ENCODE peak calls at places on chromosomes 16 and 17, in four cellular contexts. Q, H, O and R are unnamed samples.

GRCh38 chr16:62940573-62940972 is 904.3 kb upstream of the CDH8 start:
- DNase-seq in Q (no peak), H (no peak), O (no peak), R (no peak)

GRCh38 chr17:35368086-35368824 is 5.2 kb downstream of the SLFN11 start:
- DNase-seq in Q (peak), H (peak), O (no peak), R (peak)

GRCh38 chr17:51224615-51225262 is 35.1 kb downstream of the MBTD1 start:
- DNase-seq in Q (no peak), H (no peak), O (no peak), R (no peak)

GRCh38 chr16:70788668-70789161 is 12.2 kb downstream of the VAC14 start:
- DNase-seq in Q (no peak), H (no peak), O (no peak), R (no peak)

GRCh38 chr17:7818746-7819645 is 15.0 kb upstream of the KDM6B start:
- DNase-seq in Q (no peak), H (no peak), O (no peak), R (no peak)

GRCh38 chr16:65414284-65414984 is 292.6 kb upstream of the CDH11 start:
- DNase-seq in Q (no peak), H (no peak), O (no peak), R (no peak)

GRCh38 chr17:35790826-35791225 is 4.6 kb downstream of the MMP28 start:
- DNase-seq in Q (no peak), H (no peak), O (no peak), R (no peak)

GRCh38 chr16:55503726-55504553 is 4.9 kb upstream of the LPCAT2 start:
- DNase-seq in Q (no peak), H (no peak), O (no peak), R (no peak)

GRCh38 chr17:12035713-12036112 is 15.0 kb downstream of the MAP2K4 start:
- DNase-seq in Q (no peak), H (no peak), O (no peak), R (no peak)

GRCh38 chr17:45143767-45144198 is 4.5 kb upstream of the HEXIM1 start:
- DNase-seq in Q (no peak), H (no peak), O (peak), R (no peak)

GRCh38 chr17:38512473-38513058 is 84.3 kb downstream of the ARHGAP23 start:
- DNase-seq in Q (no peak), H (no peak), O (no peak), R (no peak)

GRCh38 chr17:61683466-61683865 is 92.4 kb upstream of the NACA2 start:
- DNase-seq in Q (no peak), H (no peak), O (no peak), R (no peak)

GRCh38 chr17:43217614-43218087 is 6.0 kb downstream of the TMEM106A start:
- DNase-seq in Q (no peak), H (no peak), O (no peak), R (no peak)

GRCh38 chr16:68072038-68072695 is 13.0 kb upstream of the NFATC3 start:
- DNase-seq in Q (no peak), H (no peak), O (peak), R (no peak)

GRCh38 chr16:86203557-86204275 is 304.8 kb downstream of the IRF8 start:
- DNase-seq in Q (no peak), H (no peak), O (no peak), R (no peak)
- TF ChIP-seq SPI1 in Q (no peak), H (no peak), O (no peak), R (no peak)

DNA sequence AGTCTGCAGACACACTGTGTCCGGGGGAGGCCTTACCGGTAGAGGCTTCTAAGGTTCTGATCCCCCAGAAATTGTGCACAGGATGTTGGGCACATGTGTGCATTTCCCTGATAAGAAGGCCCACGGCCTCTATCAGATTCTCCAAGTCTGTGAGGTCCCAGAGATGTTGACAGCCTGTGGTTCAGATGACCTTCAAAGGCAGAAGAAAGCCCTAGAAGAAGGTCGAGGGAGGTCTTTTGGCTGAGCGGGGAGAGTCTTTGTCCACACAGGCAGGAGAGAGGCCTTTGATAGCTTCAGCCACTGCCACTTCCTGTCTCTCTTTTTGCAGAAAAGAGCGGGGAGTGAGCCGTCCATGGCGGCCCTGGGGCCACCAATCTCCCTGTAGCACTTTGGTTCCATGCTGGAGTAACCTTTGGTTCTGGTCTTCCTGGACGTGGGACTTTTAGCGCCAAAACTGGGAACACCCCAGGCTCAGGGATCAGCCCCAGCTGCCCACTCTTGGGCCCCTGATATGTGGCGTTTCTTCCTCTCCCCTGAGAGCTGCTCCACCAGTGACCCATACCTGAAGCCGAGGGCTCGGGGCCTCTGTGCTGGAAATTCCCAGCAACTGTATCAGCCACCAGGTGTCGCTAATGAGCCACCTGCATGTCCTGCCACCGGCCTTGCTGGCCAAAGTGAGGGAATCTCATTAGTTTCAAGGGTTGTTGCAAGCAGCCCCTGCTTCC is 28.1 kb upstream of the LGALS9 start:
- DNase-seq in Q (no peak), H (peak), O (peak), R (peak)
- TF ChIP-seq SPI1 in Q (no peak), H (no peak), O (peak), R (no peak)

GRCh38 chr16:2246301-2246885 is 5.0 kb downstream of the ECI1 start:
- DNase-seq in Q (no peak), H (no peak), O (no peak), R (no peak)

GRCh38 chr16:2253293-2253692 is 1.9 kb upstream of the ECI1 start:
- DNase-seq in Q (no peak), H (no peak), O (no peak), R (no peak)

GRCh38 chr16:2252806-2253148 is 1.4 kb upstream of the ECI1 start:
- DNase-seq in Q (no peak), H (no peak), O (no peak), R (no peak)

GRCh38 chr16:2251281-2252111 is at the start of gene ECI1:
- DNase-seq in Q (peak), H (peak), O (peak), R (peak)

DNA sequence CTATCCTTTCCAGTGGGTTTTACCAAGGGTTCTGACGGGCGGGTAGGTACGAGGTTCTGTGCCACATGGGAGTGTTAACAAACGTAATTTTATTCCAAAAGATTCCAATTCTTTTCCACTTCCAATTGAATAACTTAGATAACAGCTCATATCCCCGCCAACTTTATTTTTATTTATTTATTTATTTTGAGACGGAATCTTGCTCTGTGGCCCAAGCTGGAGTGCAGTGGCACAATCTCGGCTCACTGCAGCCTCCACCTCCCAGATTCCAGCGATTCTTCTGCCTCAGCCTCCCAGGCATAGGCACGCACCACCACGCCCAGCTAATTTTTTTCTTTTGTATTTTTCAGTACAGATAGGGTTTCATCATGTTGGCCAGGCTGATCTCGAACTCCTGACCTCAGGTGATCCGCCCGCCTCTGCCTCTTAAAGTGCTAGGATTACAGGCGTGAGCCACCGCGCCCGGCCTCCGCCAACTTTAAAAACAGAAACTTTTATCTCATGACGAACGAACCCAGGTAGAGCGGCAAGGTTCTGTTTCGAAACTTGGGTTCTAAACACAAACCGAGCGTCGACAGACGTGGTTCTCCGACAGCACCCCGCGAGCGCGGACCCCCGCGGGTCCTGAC is 621 bp downstream of the ECI1 start:
- DNase-seq in Q (no peak), H (peak), O (no peak), R (no peak)
- TF ChIP-seq SPI1 in Q (no peak), H (no peak), O (no peak), R (no peak)

GRCh38 chr16:66947302-66948033 is 12.2 kb downstream of the CES2 start:
- DNase-seq in Q (peak), H (peak), O (peak), R (peak)
- TF ChIP-seq SPI1 in Q (no peak), H (no peak), O (no peak), R (no peak)

DNA sequence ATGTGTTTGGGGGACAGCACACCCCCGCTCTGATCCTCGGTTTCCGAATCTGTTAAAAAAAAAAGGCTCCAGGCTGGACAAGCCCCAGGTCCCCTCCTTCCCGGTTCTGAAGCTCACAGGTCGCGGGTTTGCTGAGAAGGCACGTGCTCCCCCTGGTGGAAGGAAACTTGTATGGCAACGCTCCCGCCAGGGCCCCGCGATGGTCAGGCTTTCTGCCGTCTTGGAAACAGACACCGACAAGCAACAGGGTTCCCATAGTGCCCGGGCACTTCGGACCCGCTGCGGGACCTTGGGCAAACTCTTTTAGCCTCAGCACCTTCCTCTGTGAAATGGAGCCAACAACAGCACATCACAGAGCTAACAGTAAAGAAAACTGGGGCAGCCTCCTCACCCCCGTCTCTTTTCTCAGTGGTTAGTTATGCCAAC is 219.0 kb downstream of the RBFOX3 start:
- DNase-seq in Q (no peak), H (peak), O (peak), R (peak)
- TF ChIP-seq SPI1 in Q (no peak), H (no peak), O (no peak), R (no peak)

GRCh38 chr16:57988929-57989328 is 11.5 kb downstream of the ZNF319 start:
- DNase-seq in Q (no peak), H (no peak), O (no peak), R (no peak)
- TF ChIP-seq SPI1 in Q (no peak), H (no peak), O (no peak), R (no peak)

DNA sequence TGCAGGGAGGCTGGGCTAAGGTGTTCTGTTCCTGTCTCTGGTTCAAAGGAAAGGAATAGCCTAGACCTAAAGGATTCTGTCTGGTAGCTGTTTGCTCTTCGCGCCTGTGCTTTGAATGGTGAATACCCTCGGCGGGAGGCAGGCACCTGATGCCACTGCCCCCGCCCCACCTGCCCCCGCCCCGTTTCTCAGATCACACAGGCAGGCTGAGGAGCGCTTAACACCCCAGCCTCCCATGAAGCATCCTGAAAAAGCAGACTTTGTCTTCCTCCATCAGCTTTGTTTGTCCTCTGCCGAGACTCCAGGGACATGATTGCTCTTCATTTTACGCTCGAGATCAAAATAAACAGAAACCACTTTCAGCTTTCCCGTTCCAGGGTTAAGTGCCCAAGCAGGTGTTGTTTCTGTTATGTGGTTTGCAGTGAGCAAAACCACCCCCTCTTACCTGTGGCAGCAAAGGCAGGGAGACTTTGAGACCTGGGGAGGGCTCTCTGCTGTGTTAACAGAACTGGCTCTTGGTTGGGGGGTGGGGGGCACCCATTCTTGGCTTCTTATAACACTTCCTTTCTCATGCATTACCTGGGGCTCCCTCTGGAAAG is 452.1 kb downstream of the WWOX start:
- DNase-seq in Q (no peak), H (no peak), O (no peak), R (no peak)
- TF ChIP-seq SPI1 in Q (no peak), H (no peak), O (no peak), R (no peak)

GRCh38 chr17:76716834-76717205 is 6.1 kb upstream of the MXRA7 start:
- DNase-seq in Q (no peak), H (no peak), O (no peak), R (no peak)
- TF ChIP-seq SPI1 in Q (no peak), H (peak), O (no peak), R (no peak)

GRCh38 chr17:4405038-4405669 is 28.6 kb upstream of the SPNS3 start:
- DNase-seq in Q (peak), H (no peak), O (no peak), R (no peak)

GRCh38 chr17:4405699-4406098 is 28.0 kb upstream of the SPNS3 start:
- DNase-seq in Q (no peak), H (no peak), O (no peak), R (no peak)

GRCh38 chr17:4407851-4408250 is 25.9 kb upstream of the SPNS3 start:
- DNase-seq in Q (no peak), H (no peak), O (no peak), R (no peak)

GRCh38 chr17:4406386-4406785 is 27.4 kb upstream of the SPNS3 start:
- DNase-seq in Q (no peak), H (no peak), O (no peak), R (no peak)

DNA sequence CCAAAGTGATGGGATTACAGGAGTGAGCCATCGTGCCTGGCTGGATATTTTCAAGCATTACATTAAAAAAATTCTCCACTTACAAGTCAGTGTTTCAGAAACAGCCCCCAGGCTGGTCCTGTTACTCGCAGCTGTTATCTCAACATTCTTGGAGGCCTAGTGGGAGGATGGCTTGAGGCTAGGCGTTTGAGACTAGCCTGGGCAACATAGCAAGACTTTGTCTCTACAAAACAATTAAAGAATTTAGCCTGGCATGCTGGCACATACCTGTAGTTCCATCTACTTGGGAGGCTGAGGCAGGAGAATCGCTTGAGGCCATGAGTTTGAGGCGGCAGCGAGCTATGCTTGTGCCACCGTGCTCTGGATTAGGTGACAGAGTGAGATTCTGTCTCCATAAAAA is 26.5 kb upstream of the SPNS3 start:
- DNase-seq in Q (no peak), H (no peak), O (no peak), R (no peak)
- TF ChIP-seq SPI1 in Q (no peak), H (no peak), O (no peak), R (no peak)